ENCODE peak calls at places on chromosomes 7 and 10, in nine cellular contexts. One of them, this sample, is unnamed.

GRCh38 chr10:9315292-9315691 is 1260.8 kb downstream of the GATA3 start:
- DNase-seq in right lobe of liver: no peak
- DNase-seq in HL-60: no peak
- DNase-seq in foreskin fibroblast: no peak
- DNase-seq in astrocyte: no peak
- DNase-seq in astrocyte of the spinal cord: no peak
- DNase-seq in AG09309: no peak
- DNase-seq in RWPE2: no peak
- DNase-seq in B cell: no peak
- DNase-seq in this sample: no peak

GRCh38 chr10:132133449-132134291 is 53.1 kb upstream of the DPYSL4 start:
- DNase-seq in right lobe of liver: peak
- DNase-seq in HL-60: no peak
- DNase-seq in foreskin fibroblast: no peak
- DNase-seq in astrocyte: no peak
- DNase-seq in astrocyte of the spinal cord: no peak
- DNase-seq in AG09309: no peak
- DNase-seq in RWPE2: peak
- DNase-seq in B cell: no peak
- DNase-seq in this sample: no peak

GRCh38 chr10:87761153-87761552 is 56.9 kb downstream of the ATAD1 start:
- DNase-seq in right lobe of liver: no peak
- DNase-seq in HL-60: no peak
- DNase-seq in foreskin fibroblast: no peak
- DNase-seq in astrocyte: no peak
- DNase-seq in astrocyte of the spinal cord: no peak
- DNase-seq in AG09309: peak
- DNase-seq in RWPE2: no peak
- DNase-seq in B cell: no peak
- DNase-seq in this sample: no peak

GRCh38 chr7:133730360-133730759 is 396.8 kb upstream of the LRGUK start:
- DNase-seq in right lobe of liver: no peak
- DNase-seq in HL-60: no peak
- DNase-seq in foreskin fibroblast: peak
- DNase-seq in astrocyte: no peak
- DNase-seq in astrocyte of the spinal cord: no peak
- DNase-seq in AG09309: no peak
- DNase-seq in RWPE2: no peak
- DNase-seq in B cell: no peak
- DNase-seq in this sample: no peak

GRCh38 chr7:47663841-47664240 is 81.9 kb upstream of the TNS3 start:
- DNase-seq in right lobe of liver: no peak
- DNase-seq in HL-60: no peak
- DNase-seq in foreskin fibroblast: no peak
- DNase-seq in astrocyte: no peak
- DNase-seq in astrocyte of the spinal cord: no peak
- DNase-seq in AG09309: no peak
- DNase-seq in RWPE2: no peak
- DNase-seq in B cell: no peak
- DNase-seq in this sample: no peak

GRCh38 chr10:28984431-28984830 is 304.4 kb upstream of the LYZL1 start:
- DNase-seq in right lobe of liver: peak
- DNase-seq in HL-60: peak
- DNase-seq in foreskin fibroblast: peak
- DNase-seq in astrocyte: peak
- DNase-seq in astrocyte of the spinal cord: peak
- DNase-seq in AG09309: peak
- DNase-seq in RWPE2: peak
- DNase-seq in B cell: no peak
- DNase-seq in this sample: peak

GRCh38 chr7:106112972-106113421 is 885 bp upstream of the SYPL1 start:
- DNase-seq in right lobe of liver: no peak
- DNase-seq in HL-60: no peak
- DNase-seq in foreskin fibroblast: no peak
- DNase-seq in astrocyte: no peak
- DNase-seq in astrocyte of the spinal cord: no peak
- DNase-seq in AG09309: no peak
- DNase-seq in RWPE2: no peak
- DNase-seq in B cell: no peak
- DNase-seq in this sample: no peak

GRCh38 chr10:62632071-62632809 is 172.3 kb upstream of the ADO start:
- DNase-seq in right lobe of liver: no peak
- DNase-seq in HL-60: peak
- DNase-seq in foreskin fibroblast: no peak
- DNase-seq in astrocyte: peak
- DNase-seq in astrocyte of the spinal cord: no peak
- DNase-seq in AG09309: no peak
- DNase-seq in RWPE2: no peak
- DNase-seq in B cell: peak
- DNase-seq in this sample: no peak

GRCh38 chr10:69337312-69338132 is 59.2 kb downstream of the HK1 start:
- DNase-seq in right lobe of liver: no peak
- DNase-seq in HL-60: peak
- DNase-seq in foreskin fibroblast: peak
- DNase-seq in astrocyte: peak
- DNase-seq in astrocyte of the spinal cord: peak
- DNase-seq in AG09309: peak
- DNase-seq in RWPE2: peak
- DNase-seq in B cell: no peak
- DNase-seq in this sample: peak

GRCh38 chr10:126686732-126687693 is 16.5 kb upstream of the C10orf90 start:
- DNase-seq in right lobe of liver: no peak
- DNase-seq in HL-60: no peak
- DNase-seq in foreskin fibroblast: no peak
- DNase-seq in astrocyte: no peak
- DNase-seq in astrocyte of the spinal cord: no peak
- DNase-seq in AG09309: no peak
- DNase-seq in RWPE2: no peak
- DNase-seq in B cell: no peak
- DNase-seq in this sample: no peak

GRCh38 chr7:116545411-116545993 is 20.7 kb downstream of the CAV1 start:
- DNase-seq in right lobe of liver: no peak
- DNase-seq in HL-60: no peak
- DNase-seq in foreskin fibroblast: no peak
- DNase-seq in astrocyte: no peak
- DNase-seq in astrocyte of the spinal cord: no peak
- DNase-seq in AG09309: no peak
- DNase-seq in RWPE2: no peak
- DNase-seq in B cell: no peak
- DNase-seq in this sample: no peak

GRCh38 chr7:83947260-83947659 is 247.3 kb downstream of the SEMA3A start:
- DNase-seq in right lobe of liver: no peak
- DNase-seq in HL-60: peak
- DNase-seq in foreskin fibroblast: no peak
- DNase-seq in astrocyte: no peak
- DNase-seq in astrocyte of the spinal cord: no peak
- DNase-seq in AG09309: no peak
- DNase-seq in RWPE2: no peak
- DNase-seq in B cell: no peak
- DNase-seq in this sample: peak

GRCh38 chr7:107999814-108000560 is 3.0 kb downstream of the LAMB1 start:
- DNase-seq in right lobe of liver: no peak
- DNase-seq in HL-60: no peak
- DNase-seq in foreskin fibroblast: no peak
- DNase-seq in astrocyte: peak
- DNase-seq in astrocyte of the spinal cord: peak
- DNase-seq in AG09309: no peak
- DNase-seq in RWPE2: no peak
- DNase-seq in B cell: no peak
- DNase-seq in this sample: no peak

GRCh38 chr10:76072384-76072783 is 641.0 kb downstream of the LRMDA start:
- DNase-seq in right lobe of liver: no peak
- DNase-seq in HL-60: no peak
- DNase-seq in foreskin fibroblast: no peak
- DNase-seq in astrocyte: no peak
- DNase-seq in astrocyte of the spinal cord: no peak
- DNase-seq in AG09309: no peak
- DNase-seq in RWPE2: no peak
- DNase-seq in B cell: no peak
- DNase-seq in this sample: no peak

GRCh38 chr7:69654381-69654780 is 56.1 kb downstream of the AUTS2 start:
- DNase-seq in right lobe of liver: no peak
- DNase-seq in HL-60: peak
- DNase-seq in foreskin fibroblast: no peak
- DNase-seq in astrocyte: no peak
- DNase-seq in astrocyte of the spinal cord: no peak
- DNase-seq in AG09309: no peak
- DNase-seq in RWPE2: no peak
- DNase-seq in B cell: no peak
- DNase-seq in this sample: no peak

GRCh38 chr7:155261031-155261985 is 36.4 kb upstream of the INSIG1 start:
- DNase-seq in right lobe of liver: no peak
- DNase-seq in HL-60: no peak
- DNase-seq in foreskin fibroblast: no peak
- DNase-seq in astrocyte: no peak
- DNase-seq in astrocyte of the spinal cord: no peak
- DNase-seq in AG09309: no peak
- DNase-seq in RWPE2: no peak
- DNase-seq in B cell: no peak
- DNase-seq in this sample: no peak

GRCh38 chr7:41817386-41817785 is 114.5 kb upstream of the INHBA start:
- DNase-seq in right lobe of liver: no peak
- DNase-seq in HL-60: no peak
- DNase-seq in foreskin fibroblast: peak
- DNase-seq in astrocyte: peak
- DNase-seq in astrocyte of the spinal cord: peak
- DNase-seq in AG09309: no peak
- DNase-seq in RWPE2: no peak
- DNase-seq in B cell: no peak
- DNase-seq in this sample: peak

GRCh38 chr7:36994456-36995112 is 270.3 kb upstream of the AOAH start:
- DNase-seq in right lobe of liver: no peak
- DNase-seq in HL-60: no peak
- DNase-seq in foreskin fibroblast: no peak
- DNase-seq in astrocyte: peak
- DNase-seq in astrocyte of the spinal cord: no peak
- DNase-seq in AG09309: no peak
- DNase-seq in RWPE2: no peak
- DNase-seq in B cell: no peak
- DNase-seq in this sample: peak

GRCh38 chr10:1807196-1807595 is 69.9 kb upstream of the ADARB2 start:
- DNase-seq in right lobe of liver: no peak
- DNase-seq in HL-60: no peak
- DNase-seq in foreskin fibroblast: no peak
- DNase-seq in astrocyte: no peak
- DNase-seq in astrocyte of the spinal cord: no peak
- DNase-seq in AG09309: no peak
- DNase-seq in RWPE2: no peak
- DNase-seq in B cell: no peak
- DNase-seq in this sample: no peak
- TF ChIP-seq CTCF in right lobe of liver: no peak
- TF ChIP-seq CTCF in HL-60: no peak
- TF ChIP-seq CTCF in foreskin fibroblast: no peak
- TF ChIP-seq CTCF in astrocyte: no peak
- TF ChIP-seq CTCF in astrocyte of the spinal cord: no peak
- TF ChIP-seq CTCF in AG09309: no peak
- TF ChIP-seq CTCF in RWPE2: no peak
- TF ChIP-seq CTCF in B cell: no peak
- TF ChIP-seq CTCF in this sample: no peak

GRCh38 chr7:134844200-134844599 is 64.8 kb downstream of the CALD1 start:
- DNase-seq in right lobe of liver: no peak
- DNase-seq in HL-60: no peak
- DNase-seq in foreskin fibroblast: no peak
- DNase-seq in astrocyte: no peak
- DNase-seq in astrocyte of the spinal cord: no peak
- DNase-seq in AG09309: no peak
- DNase-seq in RWPE2: no peak
- DNase-seq in B cell: no peak
- DNase-seq in this sample: no peak

GRCh38 chr7:134847834-134848233 is 68.4 kb downstream of the CALD1 start:
- DNase-seq in right lobe of liver: no peak
- DNase-seq in HL-60: no peak
- DNase-seq in foreskin fibroblast: no peak
- DNase-seq in astrocyte: no peak
- DNase-seq in astrocyte of the spinal cord: no peak
- DNase-seq in AG09309: no peak
- DNase-seq in RWPE2: no peak
- DNase-seq in B cell: no peak
- DNase-seq in this sample: no peak

GRCh38 chr7:134842901-134843300 is 63.5 kb downstream of the CALD1 start:
- DNase-seq in right lobe of liver: no peak
- DNase-seq in HL-60: no peak
- DNase-seq in foreskin fibroblast: no peak
- DNase-seq in astrocyte: no peak
- DNase-seq in astrocyte of the spinal cord: no peak
- DNase-seq in AG09309: no peak
- DNase-seq in RWPE2: no peak
- DNase-seq in B cell: no peak
- DNase-seq in this sample: no peak

GRCh38 chr7:134842062-134842461 is 62.6 kb downstream of the CALD1 start:
- DNase-seq in right lobe of liver: no peak
- DNase-seq in HL-60: no peak
- DNase-seq in foreskin fibroblast: no peak
- DNase-seq in astrocyte: no peak
- DNase-seq in astrocyte of the spinal cord: no peak
- DNase-seq in AG09309: no peak
- DNase-seq in RWPE2: no peak
- DNase-seq in B cell: no peak
- DNase-seq in this sample: no peak

DNA sequence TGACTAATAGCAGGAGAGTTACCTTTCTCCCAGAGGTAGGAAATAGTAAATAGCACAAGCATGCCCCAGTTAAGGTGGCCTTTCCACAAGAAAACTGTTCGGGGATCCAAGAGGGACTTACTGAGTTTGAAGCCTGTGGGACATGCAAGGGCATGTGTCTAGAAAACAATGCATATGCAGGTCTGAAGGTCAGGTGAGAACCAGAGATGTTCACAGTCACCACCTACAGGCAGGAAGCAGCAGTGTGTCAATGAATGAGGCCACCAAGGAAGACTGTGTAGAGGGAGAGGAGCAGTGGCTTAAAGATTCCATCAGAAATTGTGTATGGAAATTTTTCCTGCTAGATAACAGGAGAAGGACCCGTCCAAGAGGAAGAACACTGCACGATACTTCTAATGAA is 66.0 kb downstream of the CALD1 start:
- DNase-seq in right lobe of liver: no peak
- DNase-seq in HL-60: no peak
- DNase-seq in foreskin fibroblast: no peak
- DNase-seq in astrocyte: no peak
- DNase-seq in astrocyte of the spinal cord: no peak
- DNase-seq in AG09309: no peak
- DNase-seq in RWPE2: no peak
- DNase-seq in B cell: no peak
- DNase-seq in this sample: peak
- TF ChIP-seq CTCF in right lobe of liver: peak
- TF ChIP-seq CTCF in HL-60: no peak
- TF ChIP-seq CTCF in foreskin fibroblast: peak
- TF ChIP-seq CTCF in astrocyte: peak
- TF ChIP-seq CTCF in astrocyte of the spinal cord: peak
- TF ChIP-seq CTCF in AG09309: peak
- TF ChIP-seq CTCF in RWPE2: peak
- TF ChIP-seq CTCF in B cell: no peak
- TF ChIP-seq CTCF in this sample: peak

GRCh38 chr7:142581341-142581740 is 167.9 kb upstream of the PRSS1 start:
- DNase-seq in right lobe of liver: no peak
- DNase-seq in HL-60: peak
- DNase-seq in foreskin fibroblast: peak
- DNase-seq in astrocyte: no peak
- DNase-seq in astrocyte of the spinal cord: no peak
- DNase-seq in AG09309: no peak
- DNase-seq in RWPE2: no peak
- DNase-seq in B cell: peak
- DNase-seq in this sample: peak
- TF ChIP-seq CTCF in right lobe of liver: no peak
- TF ChIP-seq CTCF in HL-60: no peak
- TF ChIP-seq CTCF in foreskin fibroblast: no peak
- TF ChIP-seq CTCF in astrocyte: no peak
- TF ChIP-seq CTCF in astrocyte of the spinal cord: no peak
- TF ChIP-seq CTCF in AG09309: no peak
- TF ChIP-seq CTCF in RWPE2: no peak
- TF ChIP-seq CTCF in B cell: no peak
- TF ChIP-seq CTCF in this sample: no peak

GRCh38 chr7:66844552-66845381 is 76.3 kb upstream of the TMEM248 start:
- DNase-seq in right lobe of liver: peak
- DNase-seq in HL-60: peak
- DNase-seq in foreskin fibroblast: peak
- DNase-seq in astrocyte: peak
- DNase-seq in astrocyte of the spinal cord: peak
- DNase-seq in AG09309: peak
- DNase-seq in RWPE2: peak
- DNase-seq in B cell: peak
- DNase-seq in this sample: peak
- TF ChIP-seq CTCF in right lobe of liver: no peak
- TF ChIP-seq CTCF in HL-60: no peak
- TF ChIP-seq CTCF in foreskin fibroblast: no peak
- TF ChIP-seq CTCF in astrocyte: no peak
- TF ChIP-seq CTCF in astrocyte of the spinal cord: peak
- TF ChIP-seq CTCF in AG09309: peak
- TF ChIP-seq CTCF in RWPE2: no peak
- TF ChIP-seq CTCF in B cell: peak
- TF ChIP-seq CTCF in this sample: peak

This sample was measured in MCF 10A.